ENCODE peak calls at places on chromosomes 16 and 17, in five cellular contexts. O is CD4-positive, alpha-beta memory T cell; A is Daoy; H is left ventricle myocardium superior; F is NCI-H1417. B is an unnamed sample.

GRCh38 chr16:20851601-20852000 is 45.3 kb downstream of the REXO5 start:
- DNase-seq in H (peak), A (peak), F (no peak), O (no peak), B (no peak)

GRCh38 chr17:78748730-78749317 is 33.2 kb downstream of the CYTH1 start:
- DNase-seq in A (peak), F (no peak), O (peak), H (peak), B (no peak)

GRCh38 chr17:82020874-82021727 is 1.6 kb downstream of the CENPX start:
- DNase-seq in H (peak), A (peak), F (no peak), O (peak), B (peak)

GRCh38 chr17:4969551-4970231 is 2.1 kb upstream of the SPAG7 start:
- DNase-seq in O (no peak), F (no peak), H (no peak), A (no peak), B (no peak)

GRCh38 chr17:21127508-21128077 is 829 bp downstream of the DHRS7B start:
- DNase-seq in O (no peak), H (no peak), A (no peak), F (no peak), B (no peak)

GRCh38 chr17:68641276-68642117 is 40.3 kb upstream of the FAM20A start:
- DNase-seq in H (no peak), A (no peak), O (no peak), F (no peak), B (no peak)

GRCh38 chr17:40560592-40561293 is 4.5 kb downstream of the CCR7 start:
- DNase-seq in H (no peak), F (no peak), A (peak), O (peak), B (no peak)

GRCh38 chr17:76204277-76204676 is 36.0 kb downstream of the RNF157 start:
- DNase-seq in O (no peak), A (peak), H (no peak), F (no peak), B (no peak)

GRCh38 chr17:49703557-49704277 is 4.0 kb downstream of the SLC35B1 start:
- DNase-seq in A (peak), H (no peak), F (no peak), O (no peak), B (no peak)

B was measured in endothelial cell.